ENCODE peak calls at places on chromosomes 2 and 18, in eight cellular contexts. One of them, this sample, is unnamed.

GRCh38 chr18:11149441-11150270 is at the start of gene PIEZO2:
- DNase-seq in HuH-7: peak; percentile 92
- DNase-seq in left lung: peak; percentile 83
- DNase-seq in T-helper 1 cell: no peak
- DNase-seq in NCI-H1436 treated with DMSO at 0.1 percent for 48 hours: no peak
- DNase-seq in stimulated activated CD8-positive, alpha-beta memory T cell treated with anti-CD3 and anti-CD28 coated beads, Interleukin-7, amount 100 ng/mL, for 1 hour: no peak
- DNase-seq in NCI-H2171 treated with DMSO at 0.1 percent for 48 hours: peak; percentile 53
- DNase-seq in CD8-positive, alpha-beta T cell: no peak
- DNase-seq in this sample: peak; percentile 54

GRCh38 chr2:162002623-162003200 is 71.3 kb downstream of the DPP4 start:
- DNase-seq in NCI-H2171 treated with DMSO at 0.1 percent for 48 hours: no peak
- DNase-seq in T-helper 1 cell: no peak
- DNase-seq in left lung: no peak
- DNase-seq in stimulated activated CD8-positive, alpha-beta memory T cell treated with anti-CD3 and anti-CD28 coated beads, Interleukin-7, amount 100 ng/mL, for 1 hour: no peak
- DNase-seq in HuH-7: no peak
- DNase-seq in CD8-positive, alpha-beta T cell: no peak
- DNase-seq in NCI-H1436 treated with DMSO at 0.1 percent for 48 hours: no peak
- DNase-seq in this sample: no peak

GRCh38 chr2:2836343-2837070 is 505.4 kb upstream of the MYT1L start:
- DNase-seq in CD8-positive, alpha-beta T cell: no peak
- DNase-seq in T-helper 1 cell: no peak
- DNase-seq in left lung: no peak
- DNase-seq in stimulated activated CD8-positive, alpha-beta memory T cell treated with anti-CD3 and anti-CD28 coated beads, Interleukin-7, amount 100 ng/mL, for 1 hour: no peak
- DNase-seq in NCI-H2171 treated with DMSO at 0.1 percent for 48 hours: no peak
- DNase-seq in HuH-7: no peak
- DNase-seq in NCI-H1436 treated with DMSO at 0.1 percent for 48 hours: no peak
- DNase-seq in this sample: no peak

GRCh38 chr2:171159326-171160118 is 1.2 kb downstream of the TLK1 start:
- DNase-seq in NCI-H1436 treated with DMSO at 0.1 percent for 48 hours: no peak
- DNase-seq in stimulated activated CD8-positive, alpha-beta memory T cell treated with anti-CD3 and anti-CD28 coated beads, Interleukin-7, amount 100 ng/mL, for 1 hour: peak; percentile 8
- DNase-seq in CD8-positive, alpha-beta T cell: peak; percentile 54
- DNase-seq in T-helper 1 cell: peak; percentile 50
- DNase-seq in NCI-H2171 treated with DMSO at 0.1 percent for 48 hours: peak; percentile 73
- DNase-seq in HuH-7: peak; percentile 79
- DNase-seq in left lung: peak; percentile 81
- DNase-seq in this sample: peak; percentile 73

GRCh38 chr2:169768262-169768995 is 30.2 kb upstream of the SSB start:
- DNase-seq in T-helper 1 cell: peak; percentile 38
- DNase-seq in CD8-positive, alpha-beta T cell: peak; percentile 43
- DNase-seq in NCI-H1436 treated with DMSO at 0.1 percent for 48 hours: no peak
- DNase-seq in left lung: peak; percentile 78
- DNase-seq in NCI-H2171 treated with DMSO at 0.1 percent for 48 hours: no peak
- DNase-seq in stimulated activated CD8-positive, alpha-beta memory T cell treated with anti-CD3 and anti-CD28 coated beads, Interleukin-7, amount 100 ng/mL, for 1 hour: no peak
- DNase-seq in HuH-7: no peak
- DNase-seq in this sample: peak; percentile 30

GRCh38 chr2:159617651-159618050 is 1.3 kb upstream of the BAZ2B start:
- DNase-seq in T-helper 1 cell: no peak
- DNase-seq in left lung: no peak
- DNase-seq in NCI-H2171 treated with DMSO at 0.1 percent for 48 hours: peak; percentile 89
- DNase-seq in stimulated activated CD8-positive, alpha-beta memory T cell treated with anti-CD3 and anti-CD28 coated beads, Interleukin-7, amount 100 ng/mL, for 1 hour: no peak
- DNase-seq in CD8-positive, alpha-beta T cell: no peak
- DNase-seq in NCI-H1436 treated with DMSO at 0.1 percent for 48 hours: peak; percentile 67
- DNase-seq in HuH-7: peak; percentile 45
- DNase-seq in this sample: no peak

GRCh38 chr2:155404433-155405002 is 706.0 kb downstream of the KCNJ3 start:
- DNase-seq in NCI-H1436 treated with DMSO at 0.1 percent for 48 hours: no peak
- DNase-seq in NCI-H2171 treated with DMSO at 0.1 percent for 48 hours: no peak
- DNase-seq in left lung: no peak
- DNase-seq in stimulated activated CD8-positive, alpha-beta memory T cell treated with anti-CD3 and anti-CD28 coated beads, Interleukin-7, amount 100 ng/mL, for 1 hour: no peak
- DNase-seq in CD8-positive, alpha-beta T cell: no peak
- DNase-seq in HuH-7: no peak
- DNase-seq in T-helper 1 cell: no peak
- DNase-seq in this sample: no peak

GRCh38 chr2:75053484-75054112 is 95.2 kb downstream of the POLE4 start:
- DNase-seq in NCI-H1436 treated with DMSO at 0.1 percent for 48 hours: no peak
- DNase-seq in CD8-positive, alpha-beta T cell: no peak
- DNase-seq in stimulated activated CD8-positive, alpha-beta memory T cell treated with anti-CD3 and anti-CD28 coated beads, Interleukin-7, amount 100 ng/mL, for 1 hour: no peak
- DNase-seq in HuH-7: peak; percentile 54
- DNase-seq in left lung: no peak
- DNase-seq in NCI-H2171 treated with DMSO at 0.1 percent for 48 hours: peak; percentile 50
- DNase-seq in T-helper 1 cell: no peak
- DNase-seq in this sample: no peak

GRCh38 chr18:44740000-44740399 is 59.3 kb downstream of the SETBP1 start:
- DNase-seq in left lung: no peak
- DNase-seq in stimulated activated CD8-positive, alpha-beta memory T cell treated with anti-CD3 and anti-CD28 coated beads, Interleukin-7, amount 100 ng/mL, for 1 hour: no peak
- DNase-seq in CD8-positive, alpha-beta T cell: no peak
- DNase-seq in HuH-7: no peak
- DNase-seq in NCI-H1436 treated with DMSO at 0.1 percent for 48 hours: no peak
- DNase-seq in T-helper 1 cell: no peak
- DNase-seq in NCI-H2171 treated with DMSO at 0.1 percent for 48 hours: no peak
- DNase-seq in this sample: no peak

GRCh38 chr2:237465515-237466227 is 21.4 kb upstream of the MLPH start:
- DNase-seq in NCI-H1436 treated with DMSO at 0.1 percent for 48 hours: no peak
- DNase-seq in NCI-H2171 treated with DMSO at 0.1 percent for 48 hours: no peak
- DNase-seq in T-helper 1 cell: no peak
- DNase-seq in HuH-7: no peak
- DNase-seq in left lung: no peak
- DNase-seq in stimulated activated CD8-positive, alpha-beta memory T cell treated with anti-CD3 and anti-CD28 coated beads, Interleukin-7, amount 100 ng/mL, for 1 hour: no peak
- DNase-seq in CD8-positive, alpha-beta T cell: no peak
- DNase-seq in this sample: no peak

GRCh38 chr2:240205348-240205747 is 64.9 kb upstream of the OTOS start:
- DNase-seq in stimulated activated CD8-positive, alpha-beta memory T cell treated with anti-CD3 and anti-CD28 coated beads, Interleukin-7, amount 100 ng/mL, for 1 hour: no peak
- DNase-seq in left lung: no peak
- DNase-seq in NCI-H1436 treated with DMSO at 0.1 percent for 48 hours: no peak
- DNase-seq in HuH-7: no peak
- DNase-seq in NCI-H2171 treated with DMSO at 0.1 percent for 48 hours: no peak
- DNase-seq in CD8-positive, alpha-beta T cell: no peak
- DNase-seq in T-helper 1 cell: no peak
- DNase-seq in this sample: no peak

GRCh38 chr18:58954986-58955385 is 90.3 kb downstream of the ZNF532 start:
- DNase-seq in left lung: no peak
- DNase-seq in NCI-H2171 treated with DMSO at 0.1 percent for 48 hours: no peak
- DNase-seq in NCI-H1436 treated with DMSO at 0.1 percent for 48 hours: no peak
- DNase-seq in CD8-positive, alpha-beta T cell: no peak
- DNase-seq in T-helper 1 cell: no peak
- DNase-seq in stimulated activated CD8-positive, alpha-beta memory T cell treated with anti-CD3 and anti-CD28 coated beads, Interleukin-7, amount 100 ng/mL, for 1 hour: no peak
- DNase-seq in HuH-7: no peak
- DNase-seq in this sample: no peak

GRCh38 chr2:72276876-72277275 is 129.2 kb upstream of the CYP26B1 start:
- DNase-seq in NCI-H1436 treated with DMSO at 0.1 percent for 48 hours: no peak
- DNase-seq in T-helper 1 cell: no peak
- DNase-seq in NCI-H2171 treated with DMSO at 0.1 percent for 48 hours: no peak
- DNase-seq in CD8-positive, alpha-beta T cell: no peak
- DNase-seq in stimulated activated CD8-positive, alpha-beta memory T cell treated with anti-CD3 and anti-CD28 coated beads, Interleukin-7, amount 100 ng/mL, for 1 hour: no peak
- DNase-seq in left lung: no peak
- DNase-seq in HuH-7: no peak
- DNase-seq in this sample: no peak

GRCh38 chr18:11154369-11154982 is 5.1 kb upstream of the PIEZO2 start:
- DNase-seq in NCI-H1436 treated with DMSO at 0.1 percent for 48 hours: no peak
- DNase-seq in NCI-H2171 treated with DMSO at 0.1 percent for 48 hours: peak; percentile 57
- DNase-seq in T-helper 1 cell: no peak
- DNase-seq in left lung: no peak
- DNase-seq in CD8-positive, alpha-beta T cell: no peak
- DNase-seq in HuH-7: peak; percentile 89
- DNase-seq in stimulated activated CD8-positive, alpha-beta memory T cell treated with anti-CD3 and anti-CD28 coated beads, Interleukin-7, amount 100 ng/mL, for 1 hour: no peak
- DNase-seq in this sample: no peak

GRCh38 chr2:25416674-25417073 is 74.9 kb upstream of the DNMT3A start:
- DNase-seq in stimulated activated CD8-positive, alpha-beta memory T cell treated with anti-CD3 and anti-CD28 coated beads, Interleukin-7, amount 100 ng/mL, for 1 hour: no peak
- DNase-seq in left lung: no peak
- DNase-seq in HuH-7: no peak
- DNase-seq in CD8-positive, alpha-beta T cell: no peak
- DNase-seq in NCI-H2171 treated with DMSO at 0.1 percent for 48 hours: no peak
- DNase-seq in T-helper 1 cell: no peak
- DNase-seq in NCI-H1436 treated with DMSO at 0.1 percent for 48 hours: no peak
- DNase-seq in this sample: no peak

GRCh38 chr2:70988726-70989648 is 5.7 kb downstream of the TEX261 start:
- DNase-seq in stimulated activated CD8-positive, alpha-beta memory T cell treated with anti-CD3 and anti-CD28 coated beads, Interleukin-7, amount 100 ng/mL, for 1 hour: no peak
- DNase-seq in T-helper 1 cell: no peak
- DNase-seq in HuH-7: no peak
- DNase-seq in CD8-positive, alpha-beta T cell: no peak
- DNase-seq in NCI-H2171 treated with DMSO at 0.1 percent for 48 hours: no peak
- DNase-seq in NCI-H1436 treated with DMSO at 0.1 percent for 48 hours: no peak
- DNase-seq in left lung: no peak
- DNase-seq in this sample: no peak

GRCh38 chr2:144515694-144516416 is 4.1 kb downstream of the ZEB2 start:
- DNase-seq in NCI-H2171 treated with DMSO at 0.1 percent for 48 hours: peak; percentile 59
- DNase-seq in stimulated activated CD8-positive, alpha-beta memory T cell treated with anti-CD3 and anti-CD28 coated beads, Interleukin-7, amount 100 ng/mL, for 1 hour: no peak
- DNase-seq in T-helper 1 cell: peak; percentile 54
- DNase-seq in left lung: peak; percentile 89
- DNase-seq in HuH-7: no peak
- DNase-seq in NCI-H1436 treated with DMSO at 0.1 percent for 48 hours: no peak
- DNase-seq in CD8-positive, alpha-beta T cell: peak; percentile 43
- DNase-seq in this sample: peak; percentile 50

GRCh38 chr2:139721454-139721995 is 941.3 kb upstream of the NXPH2 start:
- DNase-seq in HuH-7: no peak
- DNase-seq in CD8-positive, alpha-beta T cell: no peak
- DNase-seq in T-helper 1 cell: no peak
- DNase-seq in NCI-H2171 treated with DMSO at 0.1 percent for 48 hours: peak; percentile 27
- DNase-seq in left lung: no peak
- DNase-seq in NCI-H1436 treated with DMSO at 0.1 percent for 48 hours: no peak
- DNase-seq in stimulated activated CD8-positive, alpha-beta memory T cell treated with anti-CD3 and anti-CD28 coated beads, Interleukin-7, amount 100 ng/mL, for 1 hour: no peak
- DNase-seq in this sample: no peak

GRCh38 chr2:233832869-233833812 is 21.2 kb downstream of the HJURP start:
- DNase-seq in NCI-H1436 treated with DMSO at 0.1 percent for 48 hours: no peak
- DNase-seq in NCI-H2171 treated with DMSO at 0.1 percent for 48 hours: peak; percentile 61
- DNase-seq in HuH-7: peak; percentile 91
- DNase-seq in left lung: no peak
- DNase-seq in stimulated activated CD8-positive, alpha-beta memory T cell treated with anti-CD3 and anti-CD28 coated beads, Interleukin-7, amount 100 ng/mL, for 1 hour: no peak
- DNase-seq in T-helper 1 cell: no peak
- DNase-seq in CD8-positive, alpha-beta T cell: no peak
- DNase-seq in this sample: no peak

GRCh38 chr2:199896617-199897016 is 14.5 kb upstream of the C2orf69 start:
- DNase-seq in NCI-H2171 treated with DMSO at 0.1 percent for 48 hours: no peak
- DNase-seq in NCI-H1436 treated with DMSO at 0.1 percent for 48 hours: no peak
- DNase-seq in HuH-7: no peak
- DNase-seq in left lung: no peak
- DNase-seq in T-helper 1 cell: no peak
- DNase-seq in CD8-positive, alpha-beta T cell: no peak
- DNase-seq in stimulated activated CD8-positive, alpha-beta memory T cell treated with anti-CD3 and anti-CD28 coated beads, Interleukin-7, amount 100 ng/mL, for 1 hour: no peak
- DNase-seq in this sample: no peak

GRCh38 chr18:33711514-33711913 is 133.5 kb downstream of the ASXL3 start:
- DNase-seq in NCI-H2171 treated with DMSO at 0.1 percent for 48 hours: peak; percentile 91
- DNase-seq in stimulated activated CD8-positive, alpha-beta memory T cell treated with anti-CD3 and anti-CD28 coated beads, Interleukin-7, amount 100 ng/mL, for 1 hour: no peak
- DNase-seq in NCI-H1436 treated with DMSO at 0.1 percent for 48 hours: no peak
- DNase-seq in left lung: no peak
- DNase-seq in HuH-7: no peak
- DNase-seq in T-helper 1 cell: no peak
- DNase-seq in CD8-positive, alpha-beta T cell: no peak
- DNase-seq in this sample: no peak

GRCh38 chr2:64938607-64939285 is 50.5 kb upstream of the SLC1A4 start:
- DNase-seq in NCI-H1436 treated with DMSO at 0.1 percent for 48 hours: no peak
- DNase-seq in CD8-positive, alpha-beta T cell: no peak
- DNase-seq in stimulated activated CD8-positive, alpha-beta memory T cell treated with anti-CD3 and anti-CD28 coated beads, Interleukin-7, amount 100 ng/mL, for 1 hour: no peak
- DNase-seq in HuH-7: no peak
- DNase-seq in left lung: no peak
- DNase-seq in T-helper 1 cell: no peak
- DNase-seq in NCI-H2171 treated with DMSO at 0.1 percent for 48 hours: no peak
- DNase-seq in this sample: no peak

GRCh38 chr2:226114436-226114835 is 685.2 kb downstream of the IRS1 start:
- DNase-seq in NCI-H1436 treated with DMSO at 0.1 percent for 48 hours: no peak
- DNase-seq in NCI-H2171 treated with DMSO at 0.1 percent for 48 hours: no peak
- DNase-seq in stimulated activated CD8-positive, alpha-beta memory T cell treated with anti-CD3 and anti-CD28 coated beads, Interleukin-7, amount 100 ng/mL, for 1 hour: no peak
- DNase-seq in T-helper 1 cell: no peak
- DNase-seq in left lung: peak; percentile 4
- DNase-seq in CD8-positive, alpha-beta T cell: no peak
- DNase-seq in HuH-7: no peak
- DNase-seq in this sample: no peak

GRCh38 chr2:238845583-238846480 is 2.1 kb upstream of the TWIST2 start:
- DNase-seq in left lung: no peak
- DNase-seq in stimulated activated CD8-positive, alpha-beta memory T cell treated with anti-CD3 and anti-CD28 coated beads, Interleukin-7, amount 100 ng/mL, for 1 hour: no peak
- DNase-seq in CD8-positive, alpha-beta T cell: no peak
- DNase-seq in T-helper 1 cell: no peak
- DNase-seq in HuH-7: no peak
- DNase-seq in NCI-H2171 treated with DMSO at 0.1 percent for 48 hours: no peak
- DNase-seq in NCI-H1436 treated with DMSO at 0.1 percent for 48 hours: no peak
- DNase-seq in this sample: no peak

GRCh38 chr2:73176881-73177644 is 25.3 kb upstream of the NOTO start:
- DNase-seq in NCI-H2171 treated with DMSO at 0.1 percent for 48 hours: peak; percentile 88
- DNase-seq in NCI-H1436 treated with DMSO at 0.1 percent for 48 hours: peak; percentile 78
- DNase-seq in stimulated activated CD8-positive, alpha-beta memory T cell treated with anti-CD3 and anti-CD28 coated beads, Interleukin-7, amount 100 ng/mL, for 1 hour: peak; percentile 81
- DNase-seq in left lung: peak; percentile 97
- DNase-seq in CD8-positive, alpha-beta T cell: peak; percentile 93
- DNase-seq in HuH-7: peak; percentile 95
- DNase-seq in T-helper 1 cell: peak; percentile 82
- DNase-seq in this sample: peak; percentile 89

GRCh38 chr2:237400199-237400598 is 13.8 kb downstream of the COL6A3 start:
- DNase-seq in left lung: no peak
- DNase-seq in T-helper 1 cell: no peak
- DNase-seq in CD8-positive, alpha-beta T cell: no peak
- DNase-seq in HuH-7: no peak
- DNase-seq in NCI-H2171 treated with DMSO at 0.1 percent for 48 hours: no peak
- DNase-seq in stimulated activated CD8-positive, alpha-beta memory T cell treated with anti-CD3 and anti-CD28 coated beads, Interleukin-7, amount 100 ng/mL, for 1 hour: no peak
- DNase-seq in NCI-H1436 treated with DMSO at 0.1 percent for 48 hours: no peak
- DNase-seq in this sample: no peak

GRCh38 chr2:2873450-2873811 is 504.2 kb downstream of the EIPR1 start:
- DNase-seq in NCI-H2171 treated with DMSO at 0.1 percent for 48 hours: no peak
- DNase-seq in NCI-H1436 treated with DMSO at 0.1 percent for 48 hours: no peak
- DNase-seq in stimulated activated CD8-positive, alpha-beta memory T cell treated with anti-CD3 and anti-CD28 coated beads, Interleukin-7, amount 100 ng/mL, for 1 hour: no peak
- DNase-seq in HuH-7: no peak
- DNase-seq in CD8-positive, alpha-beta T cell: no peak
- DNase-seq in T-helper 1 cell: no peak
- DNase-seq in left lung: no peak
- DNase-seq in this sample: no peak

GRCh38 chr2:191691016-191691725 is 13.2 kb downstream of the NABP1 start:
- DNase-seq in HuH-7: no peak
- DNase-seq in CD8-positive, alpha-beta T cell: peak; percentile 53
- DNase-seq in NCI-H1436 treated with DMSO at 0.1 percent for 48 hours: no peak
- DNase-seq in stimulated activated CD8-positive, alpha-beta memory T cell treated with anti-CD3 and anti-CD28 coated beads, Interleukin-7, amount 100 ng/mL, for 1 hour: no peak
- DNase-seq in T-helper 1 cell: peak; percentile 74
- DNase-seq in NCI-H2171 treated with DMSO at 0.1 percent for 48 hours: peak; percentile 48
- DNase-seq in left lung: no peak
- DNase-seq in this sample: no peak

GRCh38 chr2:31534636-31535035 is 46.1 kb downstream of the SRD5A2 start:
- DNase-seq in T-helper 1 cell: no peak
- DNase-seq in HuH-7: no peak
- DNase-seq in CD8-positive, alpha-beta T cell: no peak
- DNase-seq in NCI-H1436 treated with DMSO at 0.1 percent for 48 hours: no peak
- DNase-seq in stimulated activated CD8-positive, alpha-beta memory T cell treated with anti-CD3 and anti-CD28 coated beads, Interleukin-7, amount 100 ng/mL, for 1 hour: no peak
- DNase-seq in NCI-H2171 treated with DMSO at 0.1 percent for 48 hours: no peak
- DNase-seq in left lung: no peak
- DNase-seq in this sample: no peak

GRCh38 chr2:24659862-24660261 is 133.3 kb downstream of the PTRHD1 start:
- DNase-seq in NCI-H2171 treated with DMSO at 0.1 percent for 48 hours: peak; percentile 58
- DNase-seq in T-helper 1 cell: no peak
- DNase-seq in stimulated activated CD8-positive, alpha-beta memory T cell treated with anti-CD3 and anti-CD28 coated beads, Interleukin-7, amount 100 ng/mL, for 1 hour: no peak
- DNase-seq in HuH-7: no peak
- DNase-seq in left lung: no peak
- DNase-seq in NCI-H1436 treated with DMSO at 0.1 percent for 48 hours: no peak
- DNase-seq in CD8-positive, alpha-beta T cell: no peak
- DNase-seq in this sample: no peak

GRCh38 chr2:164014068-164014577 is 278.3 kb upstream of the FIGN start:
- DNase-seq in stimulated activated CD8-positive, alpha-beta memory T cell treated with anti-CD3 and anti-CD28 coated beads, Interleukin-7, amount 100 ng/mL, for 1 hour: no peak
- DNase-seq in left lung: no peak
- DNase-seq in HuH-7: no peak
- DNase-seq in CD8-positive, alpha-beta T cell: no peak
- DNase-seq in NCI-H2171 treated with DMSO at 0.1 percent for 48 hours: no peak
- DNase-seq in T-helper 1 cell: no peak
- DNase-seq in NCI-H1436 treated with DMSO at 0.1 percent for 48 hours: peak; percentile 24
- DNase-seq in this sample: no peak

GRCh38 chr2:26456701-26457224 is 21.2 kb downstream of the OTOF start:
- DNase-seq in NCI-H1436 treated with DMSO at 0.1 percent for 48 hours: no peak
- DNase-seq in NCI-H2171 treated with DMSO at 0.1 percent for 48 hours: no peak
- DNase-seq in CD8-positive, alpha-beta T cell: no peak
- DNase-seq in stimulated activated CD8-positive, alpha-beta memory T cell treated with anti-CD3 and anti-CD28 coated beads, Interleukin-7, amount 100 ng/mL, for 1 hour: no peak
- DNase-seq in HuH-7: peak; percentile 62
- DNase-seq in left lung: no peak
- DNase-seq in T-helper 1 cell: no peak
- DNase-seq in this sample: no peak

GRCh38 chr2:174535757-174536703 is 49.2 kb upstream of the GPR155 start:
- DNase-seq in NCI-H1436 treated with DMSO at 0.1 percent for 48 hours: no peak
- DNase-seq in stimulated activated CD8-positive, alpha-beta memory T cell treated with anti-CD3 and anti-CD28 coated beads, Interleukin-7, amount 100 ng/mL, for 1 hour: no peak
- DNase-seq in left lung: no peak
- DNase-seq in T-helper 1 cell: no peak
- DNase-seq in HuH-7: no peak
- DNase-seq in NCI-H2171 treated with DMSO at 0.1 percent for 48 hours: peak; percentile 97
- DNase-seq in CD8-positive, alpha-beta T cell: no peak
- DNase-seq in this sample: no peak

GRCh38 chr18:57738078-57738477 is 65.0 kb downstream of the ATP8B1 start:
- DNase-seq in HuH-7: no peak
- DNase-seq in stimulated activated CD8-positive, alpha-beta memory T cell treated with anti-CD3 and anti-CD28 coated beads, Interleukin-7, amount 100 ng/mL, for 1 hour: no peak
- DNase-seq in left lung: no peak
- DNase-seq in CD8-positive, alpha-beta T cell: no peak
- DNase-seq in NCI-H2171 treated with DMSO at 0.1 percent for 48 hours: no peak
- DNase-seq in NCI-H1436 treated with DMSO at 0.1 percent for 48 hours: no peak
- DNase-seq in T-helper 1 cell: no peak
- DNase-seq in this sample: no peak

This sample was measured in mucosa of descending colon.